ENCODE peak calls at places on chromosomes 12 and 14, in four cellular contexts. X is fibroblast of pulmonary artery; G is hypothalamus; P is activated CD8-positive, alpha-beta T cell treated with anti-CD3 and anti-CD28 coated beads for 36 hours. C is an unnamed sample.
A peak's percentile ranks its signal among the peaks of the same experiment; 100 is the strongest.

GRCh38 chr12:64273527-64274403 is 51.7 kb upstream of the KICS2 start:
- DNase-seq in X (peak; percentile 38), P (peak; percentile 34), G (no peak), C (peak; percentile 6)

GRCh38 chr14:102692334-102692733 is 84.9 kb upstream of the TRAF3 start:
- DNase-seq in P (no peak), G (no peak), X (no peak), C (no peak)

GRCh38 chr14:96915478-96915877 is 118.3 kb downstream of the VRK1 start:
- DNase-seq in G (no peak), P (no peak), X (no peak), C (no peak)

GRCh38 chr12:33634544-33634943 is 194.9 kb upstream of the SYT10 start:
- DNase-seq in P (no peak), X (no peak), G (no peak), C (no peak)

GRCh38 chr14:36383674-36384421 is 63.4 kb upstream of the MBIP start:
- DNase-seq in X (no peak), P (no peak), G (peak; percentile 71), C (no peak)

GRCh38 chr12:62866451-62867082 is 68.4 kb downstream of the PPM1H start:
- DNase-seq in X (peak; percentile 69), P (no peak), G (no peak), C (no peak)

GRCh38 chr14:104536942-104537612 is 42.5 kb upstream of the C14orf180 start:
- DNase-seq in G (no peak), X (peak; percentile 63), P (no peak), C (no peak)

GRCh38 chr14:68686212-68686478 is 106.7 kb downstream of the ZFP36L1 start:
- DNase-seq in P (no peak), X (no peak), G (no peak), C (no peak)

GRCh38 chr14:52399886-52400599 is 85.9 kb downstream of the PTGER2 start:
- DNase-seq in G (no peak), X (peak; percentile 17), P (no peak), C (no peak)

GRCh38 chr14:91568626-91569025 is 58.5 kb upstream of the PPP4R3A start:
- DNase-seq in P (no peak), G (no peak), X (no peak), C (no peak)

GRCh38 chr12:100703337-100703736 is 91.2 kb upstream of the ANO4 start:
- DNase-seq in P (no peak), G (no peak), X (no peak), C (no peak)

C was measured in stimulated activated naive CD8-positive, alpha-beta T cell treated with anti-CD3 and anti-CD28 coated beads, Interleukin-15, Interleukin-2, amounts not matched to agents 100 U/mL and 50 U/mL, for 24 hours.